ENCODE peak calls at places on chromosomes 16 and 17, in ten cellular contexts. C, Q, U, Z, J, L, E, N, K and R are unnamed samples.

GRCh38 chr16:67395458-67396158 is 2.3 kb upstream of the TPPP3 start:
- DNase-seq in N (peak), C (peak), J (no peak), Z (no peak), E (no peak), K (no peak), Q (no peak), L (no peak), U (no peak), R (no peak)

GRCh38 chr16:68259421-68259820 is 4.9 kb upstream of the SLC7A6 start:
- DNase-seq in N (no peak), K (no peak), U (no peak), J (no peak), L (no peak), Z (no peak), Q (no peak), E (no peak), C (no peak), R (no peak)

GRCh38 chr16:87041286-87041685 is 275.9 kb downstream of the C16orf95 start:
- DNase-seq in Z (no peak), L (no peak), E (no peak), N (no peak), Q (no peak), J (no peak), K (no peak), U (no peak), C (no peak), R (no peak)

GRCh38 chr16:1950559-1950958 is 3.9 kb downstream of the RPL3L start:
- DNase-seq in N (no peak), L (no peak), E (no peak), Q (no peak), U (no peak), Z (no peak), J (no peak), K (no peak), C (no peak), R (no peak)

GRCh38 chr17:64212122-64212521 is 50.9 kb downstream of the TEX2 start:
- DNase-seq in C (no peak), N (no peak), K (no peak), Z (peak), Q (no peak), J (no peak), U (no peak), L (peak), E (no peak), R (no peak)

GRCh38 chr16:734208-734980 is 6.4 kb downstream of the CIAO3 start:
- DNase-seq in J (no peak), U (no peak), Q (no peak), N (peak), Z (no peak), K (no peak), E (no peak), C (no peak), L (no peak), R (no peak)

GRCh38 chr16:30485818-30486436 is 13.4 kb downstream of the ITGAL start:
- DNase-seq in C (no peak), N (no peak), E (no peak), Q (no peak), J (no peak), Z (peak), K (no peak), U (no peak), L (peak), R (no peak)

GRCh38 chr16:10964039-10964890 is 19.9 kb downstream of the CLEC16A start:
- DNase-seq in L (peak), U (peak), C (peak), Q (peak), J (peak), E (peak), K (peak), N (peak), Z (peak), R (peak)

GRCh38 chr17:43025766-43026537 is 921 bp downstream of the RND2 start:
- DNase-seq in K (no peak), Z (no peak), J (no peak), N (no peak), L (no peak), C (no peak), U (no peak), E (no peak), Q (no peak), R (no peak)

GRCh38 chr17:62630365-62631085 is 3.1 kb downstream of the MRC2 start:
- DNase-seq in Q (no peak), Z (no peak), L (no peak), U (no peak), N (peak), K (no peak), J (no peak), E (no peak), C (no peak), R (no peak)

GRCh38 chr16:27449434-27450188 is 47.6 kb downstream of the IL21R start:
- DNase-seq in J (no peak), U (no peak), Z (no peak), Q (peak), E (peak), K (no peak), C (no peak), N (no peak), L (no peak), R (peak)

GRCh38 chr17:66411498-66411897 is 109.1 kb downstream of the PRKCA start:
- DNase-seq in K (no peak), L (no peak), Z (no peak), J (no peak), C (no peak), N (no peak), U (no peak), Q (no peak), E (no peak), R (no peak)
- TF ChIP-seq CTCF in K (no peak), L (no peak), Z (no peak), J (no peak), C (no peak), N (no peak), U (no peak), Q (no peak), E (no peak), R (no peak)

DNA sequence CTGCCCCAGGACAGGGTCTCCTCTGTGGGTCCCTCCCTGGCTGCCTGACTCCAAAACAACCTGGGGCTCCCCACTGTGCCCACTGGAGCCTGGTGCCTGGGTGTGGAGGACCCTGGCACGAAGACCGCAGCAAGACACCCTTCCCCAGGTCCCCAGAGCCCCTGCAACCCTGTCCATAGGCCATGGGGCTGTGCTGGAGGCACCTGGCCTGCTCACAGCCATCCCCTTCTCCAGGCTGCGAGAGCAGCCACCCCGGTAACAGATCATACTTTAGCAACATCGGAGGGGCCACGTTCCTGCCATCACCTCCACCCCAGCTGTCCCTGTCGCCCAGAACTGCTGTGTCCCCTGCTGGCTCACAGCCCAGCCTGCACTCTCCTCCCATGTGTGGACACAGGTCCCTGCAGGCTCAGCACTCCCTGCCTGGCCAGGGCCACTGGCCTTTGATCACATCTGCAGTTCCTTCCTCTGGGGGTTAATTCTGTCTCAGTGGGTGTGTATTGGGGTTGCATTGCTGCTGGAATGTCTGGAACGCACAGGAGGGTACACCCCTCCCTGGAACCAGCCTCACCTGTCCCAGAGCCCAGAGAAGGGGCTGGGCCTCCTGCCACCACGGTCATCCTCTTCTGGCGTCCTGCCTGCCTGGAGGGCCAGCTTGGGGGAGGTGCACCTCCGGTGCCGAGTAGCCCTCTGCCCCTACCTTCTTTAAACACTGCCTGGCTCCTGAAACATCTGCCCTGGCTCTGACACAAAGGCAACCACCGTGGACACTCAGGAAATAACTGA is 12.2 kb downstream of the PPL start:
- DNase-seq in U (peak), Q (peak), E (no peak), L (no peak), Z (no peak), C (no peak), N (no peak), J (no peak), K (no peak), R (no peak)
- TF ChIP-seq CTCF in U (no peak), Q (no peak), E (no peak), L (no peak), Z (no peak), C (no peak), N (no peak), J (no peak), K (no peak), R (no peak)

GRCh38 chr16:19566362-19566761 is 10.9 kb downstream of the VPS35L start:
- DNase-seq in Q (no peak), E (no peak), L (no peak), Z (no peak), U (no peak), C (no peak), K (no peak), N (no peak), J (no peak), R (no peak)

GRCh38 chr16:19559242-19559910 is 3.9 kb downstream of the VPS35L start:
- DNase-seq in Z (peak), L (peak), J (peak), E (no peak), K (no peak), Q (no peak), C (peak), U (no peak), N (no peak), R (no peak)

GRCh38 chr16:19567560-19567959 is 12.1 kb downstream of the VPS35L start:
- DNase-seq in Q (no peak), L (no peak), C (peak), N (no peak), E (no peak), U (no peak), K (no peak), J (no peak), Z (no peak), R (no peak)

GRCh38 chr16:19560078-19560477 is 4.6 kb downstream of the VPS35L start:
- DNase-seq in N (no peak), L (no peak), U (no peak), J (no peak), E (no peak), C (no peak), Q (no peak), K (no peak), Z (no peak), R (no peak)

DNA sequence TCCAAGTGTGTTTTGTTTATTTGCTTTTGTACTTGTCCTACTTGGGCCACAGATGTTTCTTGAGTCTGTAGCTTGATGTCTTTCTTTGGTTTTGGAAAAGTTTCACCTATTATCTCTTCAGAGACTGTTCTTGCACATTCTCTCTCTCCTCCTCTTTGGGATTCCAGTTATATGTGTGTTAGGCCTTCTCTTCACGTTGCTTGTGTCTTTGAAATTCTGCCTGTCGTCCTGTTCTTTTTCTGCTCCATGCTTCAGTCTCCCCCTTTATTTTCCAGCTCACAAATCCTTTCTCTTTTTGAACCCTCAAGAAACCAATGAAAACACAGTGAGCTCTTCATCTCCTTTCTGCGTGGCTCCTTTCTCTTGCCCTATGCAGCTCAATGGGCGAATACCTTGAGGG is 7.9 kb downstream of the VPS35L start:
- DNase-seq in K (no peak), L (no peak), Q (no peak), E (no peak), C (no peak), J (no peak), U (no peak), Z (no peak), N (no peak), R (no peak)
- TF ChIP-seq CTCF in K (no peak), L (no peak), Q (no peak), E (no peak), C (no peak), J (no peak), U (no peak), Z (no peak), N (no peak), R (no peak)

GRCh38 chr17:66855204-66855603 is 20.3 kb downstream of the CACNG5 start:
- DNase-seq in Q (no peak), J (no peak), Z (no peak), E (no peak), N (no peak), U (no peak), C (peak), K (no peak), L (no peak), R (no peak)
- TF ChIP-seq CTCF in Q (no peak), J (peak), Z (peak), E (peak), N (no peak), U (no peak), C (no peak), K (peak), L (peak), R (no peak)

GRCh38 chr17:27203241-27203640 is 90.7 kb upstream of the WSB1 start:
- DNase-seq in U (no peak), C (no peak), E (no peak), L (no peak), Z (no peak), Q (no peak), J (no peak), N (no peak), K (no peak), R (no peak)

GRCh38 chr17:27209316-27209715 is 84.6 kb upstream of the WSB1 start:
- DNase-seq in N (no peak), Q (no peak), C (no peak), K (no peak), J (no peak), L (no peak), Z (no peak), E (no peak), U (no peak), R (no peak)

GRCh38 chr17:27200476-27200875 is 93.4 kb upstream of the WSB1 start:
- DNase-seq in Z (no peak), J (no peak), U (no peak), N (no peak), E (no peak), C (no peak), L (no peak), Q (no peak), K (no peak), R (no peak)

GRCh38 chr17:27207073-27207511 is 86.8 kb upstream of the WSB1 start:
- DNase-seq in E (no peak), Z (peak), Q (no peak), N (no peak), L (peak), J (no peak), K (peak), U (no peak), C (no peak), R (no peak)

DNA sequence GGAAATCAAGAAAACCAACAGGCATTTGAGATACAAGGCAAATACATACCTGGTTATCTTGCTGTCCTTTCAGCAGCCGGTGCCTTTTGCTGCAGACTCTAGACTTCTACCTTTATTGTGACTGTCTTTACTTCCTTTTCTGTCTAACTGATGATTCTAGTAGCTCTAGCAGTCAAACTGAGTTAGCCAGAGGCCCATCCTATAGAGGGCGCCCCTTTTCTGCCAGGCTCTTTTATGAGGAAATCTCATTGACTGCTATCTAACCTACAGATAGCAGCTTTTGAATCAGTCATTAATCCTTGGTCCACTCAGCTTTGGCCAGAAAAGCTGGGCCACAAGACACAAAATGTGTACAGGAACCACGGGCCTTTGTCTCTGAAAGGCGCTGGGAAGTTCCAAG is 87.5 kb upstream of the WSB1 start:
- DNase-seq in U (no peak), L (no peak), C (no peak), J (no peak), N (no peak), E (no peak), K (no peak), Z (peak), Q (no peak), R (no peak)
- TF ChIP-seq CTCF in U (no peak), L (no peak), C (no peak), J (peak), N (no peak), E (no peak), K (peak), Z (peak), Q (no peak), R (no peak)

GRCh38 chr16:19805459-19806160 is 79.0 kb downstream of the GPRC5B start:
- DNase-seq in N (no peak), Q (no peak), E (no peak), J (no peak), K (no peak), C (no peak), Z (no peak), L (no peak), U (no peak), R (no peak)

GRCh38 chr16:19810817-19811731 is 73.6 kb downstream of the GPRC5B start:
- DNase-seq in Q (no peak), C (no peak), J (no peak), K (peak), E (no peak), Z (peak), N (peak), U (no peak), L (peak), R (no peak)

GRCh38 chr16:19809693-19810092 is 75.0 kb downstream of the GPRC5B start:
- DNase-seq in E (no peak), J (no peak), Z (no peak), Q (no peak), N (peak), K (no peak), L (no peak), C (no peak), U (no peak), R (no peak)

GRCh38 chr16:19809121-19809635 is 75.5 kb downstream of the GPRC5B start:
- DNase-seq in N (peak), L (no peak), J (no peak), C (no peak), K (no peak), E (no peak), Z (no peak), Q (peak), U (no peak), R (no peak)

GRCh38 chr16:19808061-19808621 is 76.5 kb downstream of the GPRC5B start:
- DNase-seq in C (no peak), Z (peak), K (no peak), N (peak), Q (peak), L (peak), E (no peak), J (peak), U (no peak), R (no peak)
- TF ChIP-seq CTCF in C (no peak), Z (no peak), K (no peak), N (no peak), Q (no peak), L (no peak), E (no peak), J (no peak), U (no peak), R (no peak)